ENCODE peak calls at places on chromosome 18, in six cellular contexts. F is mammary epithelial cell, B is fibroblast of lung, U is endothelial cell of umbilical vein, T is HepG2, D is MM.1S. Z is an unnamed sample.

GRCh38 chr18:55494899-55495298 is 93.1 kb downstream of the TCF4 start:
- DNase-seq in F (peak; percentile 60), B (no peak), U (no peak), T (no peak), D (no peak), Z (peak; percentile 20)

GRCh38 chr18:27704721-27705361 is 472.1 kb downstream of the CDH2 start:
- DNase-seq in F (no peak), B (no peak), U (no peak), T (no peak), D (no peak), Z (no peak)

GRCh38 chr18:54388203-54389142 is 30.8 kb downstream of the C18orf54 start:
- DNase-seq in F (peak; percentile 79), B (peak; percentile 85), U (peak; percentile 89), T (peak; percentile 80), D (peak; percentile 78), Z (peak; percentile 96)

GRCh38 chr18:24000613-24001490 is 13.7 kb upstream of the TTC39C start:
- DNase-seq in F (no peak), B (no peak), U (no peak), T (no peak), D (no peak), Z (no peak)

GRCh38 chr18:14964002-14964401 is 216.0 kb downstream of the ANKRD30B start:
- DNase-seq in F (no peak), B (no peak), U (no peak), T (no peak), D (no peak), Z (no peak)

GRCh38 chr18:9771261-9771976 is 63.3 kb downstream of the RAB31 start:
- DNase-seq in F (peak; percentile 37), B (peak; percentile 67), U (peak; percentile 81), T (peak; percentile 53), D (no peak), Z (peak; percentile 76)

GRCh38 chr18:41121116-41121826 is 833.8 kb upstream of the PIK3C3 start:
- DNase-seq in F (peak; percentile 80), B (peak; percentile 87), U (peak; percentile 78), T (no peak), D (no peak), Z (peak; percentile 64)

GRCh38 chr18:26746284-26747130 is 119.0 kb downstream of the AQP4 start:
- DNase-seq in F (no peak), B (peak; percentile 27), U (no peak), T (peak; percentile 10), D (no peak), Z (peak; percentile 67)

GRCh38 chr18:12990662-12990976 is 543 bp upstream of the CEP192 start:
- DNase-seq in F (no peak), B (no peak), U (no peak), T (peak; percentile 37), D (peak; percentile 11), Z (no peak)

GRCh38 chr18:79544386-79544963 is 135.1 kb upstream of the CTDP1 start:
- DNase-seq in F (no peak), B (no peak), U (no peak), T (no peak), D (no peak), Z (no peak)

GRCh38 chr18:32380559-32380958 is 90.1 kb downstream of the GAREM1 start:
- DNase-seq in F (no peak), B (peak; percentile 34), U (no peak), T (no peak), D (no peak), Z (no peak)

GRCh38 chr18:79104137-79104536 is 34.9 kb downstream of the ATP9B start:
- DNase-seq in F (no peak), B (no peak), U (no peak), T (no peak), D (no peak), Z (no peak)

GRCh38 chr18:35076556-35076955 is 35.3 kb downstream of the MAPRE2 start:
- DNase-seq in F (peak; percentile 46), B (peak; percentile 56), U (peak; percentile 93), T (no peak), D (no peak), Z (peak; percentile 41)

GRCh38 chr18:68428026-68428425 is 286.9 kb downstream of the TMX3 start:
- DNase-seq in F (peak; percentile 92), B (peak; percentile 89), U (peak; percentile 64), T (no peak), D (no peak), Z (peak; percentile 84)

GRCh38 chr18:56200381-56200831 is 438.0 kb downstream of the TXNL1 start:
- DNase-seq in F (peak; percentile 4), B (peak; percentile 47), U (peak; percentile 93), T (no peak), D (no peak), Z (peak; percentile 64)

GRCh38 chr18:25237571-25238267 is 114.2 kb downstream of the ZNF521 start:
- DNase-seq in F (no peak), B (no peak), U (no peak), T (no peak), D (no peak), Z (no peak)

GRCh38 chr18:78766651-78767533 is 212.7 kb upstream of the SALL3 start:
- DNase-seq in F (no peak), B (no peak), U (no peak), T (no peak), D (no peak), Z (no peak)

GRCh38 chr18:35127201-35127600 is 86.0 kb downstream of the MAPRE2 start:
- DNase-seq in F (no peak), B (peak; percentile 16), U (peak; percentile 21), T (peak; percentile 19), D (no peak), Z (no peak)

GRCh38 chr18:69326094-69326493 is 74.6 kb upstream of the DOK6 start:
- DNase-seq in F (no peak), B (peak; percentile 4), U (no peak), T (no peak), D (no peak), Z (no peak)

GRCh38 chr18:24138884-24139616 is at the start of gene CABYR:
- DNase-seq in F (peak; percentile 86), B (peak; percentile 85), U (peak; percentile 83), T (peak; percentile 9), D (no peak), Z (peak; percentile 76)

GRCh38 chr18:13496691-13497281 is 229.6 kb downstream of the FAM210A start:
- DNase-seq in F (no peak), B (no peak), U (no peak), T (no peak), D (no peak), Z (no peak)

GRCh38 chr18:35811896-35812295 is 160.6 kb upstream of the RMP24 start:
- DNase-seq in F (peak; percentile 52), B (no peak), U (peak; percentile 67), T (no peak), D (peak; percentile 26), Z (peak; percentile 12)

GRCh38 chr18:46250812-46251173 is 146.6 kb downstream of the HAUS1 start:
- DNase-seq in F (no peak), B (no peak), U (no peak), T (no peak), D (no peak), Z (no peak)
- H2AFZ ChIP-seq in F (no peak overlapping the region), B (no peak overlapping the region), U (no peak overlapping the region), T (no peak overlapping the region), D (no peak overlapping the region), Z (no peak overlapping the region)

DNA sequence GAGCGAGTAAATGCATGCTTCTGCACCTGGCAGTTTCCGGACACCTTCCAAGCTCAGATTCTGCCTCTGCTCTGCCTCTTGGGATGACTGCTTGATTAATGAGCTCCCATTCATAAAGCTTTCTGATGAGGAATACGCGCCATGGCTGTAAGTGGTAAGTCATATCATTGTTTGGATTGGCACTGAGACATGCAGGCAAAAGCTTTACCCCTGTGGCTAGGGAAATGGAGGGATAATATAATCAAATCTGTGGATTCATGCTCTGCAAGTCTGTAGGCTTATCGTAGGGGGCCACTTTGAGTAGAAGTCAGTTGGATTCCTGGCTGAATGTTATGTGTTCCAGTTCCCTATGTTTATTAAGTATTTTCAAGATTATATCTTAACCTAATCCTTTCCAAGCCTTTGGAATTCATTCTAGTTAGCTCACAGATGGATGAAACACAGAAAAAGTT is 2176.4 kb upstream of the CELF4 start:
- DNase-seq in F (no peak), B (peak; percentile 51), U (peak; percentile 10), T (no peak), D (no peak), Z (no peak)
- H3K4me3 ChIP-seq in F (no peak overlapping the region), B (no peak overlapping the region), U (no peak overlapping the region), T (no peak overlapping the region), D (no peak overlapping the region), Z (no peak overlapping the region)

DNA sequence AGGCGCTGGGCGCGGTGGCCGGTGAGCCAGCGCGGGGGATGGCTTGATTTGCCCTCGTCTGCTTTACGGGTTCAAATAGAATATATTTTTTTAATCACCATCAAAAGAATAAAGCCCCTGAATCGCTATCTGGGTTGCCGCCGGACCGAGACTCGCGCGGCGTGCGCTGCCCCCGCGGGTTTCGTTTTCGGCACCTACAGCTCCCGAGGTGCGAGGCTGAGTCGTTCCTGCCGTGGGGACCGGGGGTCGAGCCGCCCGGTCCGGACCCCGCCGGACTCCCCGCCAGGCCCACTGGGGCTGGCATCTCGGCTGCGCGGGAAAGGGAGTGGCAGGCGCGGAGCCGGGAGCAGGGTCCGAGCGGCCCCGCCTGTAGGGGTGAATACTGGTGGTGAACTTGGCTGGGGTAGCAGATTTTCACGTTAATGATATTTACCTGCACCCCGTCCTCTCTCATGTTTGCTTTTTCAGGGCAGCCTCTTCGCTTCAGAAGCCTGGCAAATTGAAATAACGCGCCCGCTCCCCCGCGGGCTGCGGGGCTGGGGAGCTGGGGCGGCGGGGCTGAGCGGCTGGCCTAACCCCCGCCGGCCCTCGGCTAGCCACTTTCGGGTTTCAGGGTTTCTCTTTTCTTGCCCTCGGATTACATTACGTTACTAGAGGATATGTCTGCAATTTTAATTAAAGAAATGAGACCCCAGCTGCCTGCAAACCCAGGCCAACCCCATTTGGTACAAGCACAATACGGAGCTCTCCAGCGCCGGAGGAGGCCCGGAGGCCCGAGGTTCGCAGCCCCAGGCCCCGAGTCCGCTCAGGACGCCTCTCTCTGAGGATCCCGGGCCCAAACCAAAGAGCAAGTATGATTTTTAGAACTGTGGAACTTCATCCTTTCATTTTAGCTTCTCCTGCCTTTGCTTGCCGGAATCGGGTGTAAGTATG is 1.7 kb upstream of the CELF4 start:
- DNase-seq in F (no peak), B (no peak), U (no peak), T (no peak), D (no peak), Z (no peak)
- TF ChIP-seq EZH2 in F (peak; percentile 1), B (peak; percentile 81), U (peak; percentile 87), T (no peak), D (no peak), Z (peak; percentile 81)

DNA sequence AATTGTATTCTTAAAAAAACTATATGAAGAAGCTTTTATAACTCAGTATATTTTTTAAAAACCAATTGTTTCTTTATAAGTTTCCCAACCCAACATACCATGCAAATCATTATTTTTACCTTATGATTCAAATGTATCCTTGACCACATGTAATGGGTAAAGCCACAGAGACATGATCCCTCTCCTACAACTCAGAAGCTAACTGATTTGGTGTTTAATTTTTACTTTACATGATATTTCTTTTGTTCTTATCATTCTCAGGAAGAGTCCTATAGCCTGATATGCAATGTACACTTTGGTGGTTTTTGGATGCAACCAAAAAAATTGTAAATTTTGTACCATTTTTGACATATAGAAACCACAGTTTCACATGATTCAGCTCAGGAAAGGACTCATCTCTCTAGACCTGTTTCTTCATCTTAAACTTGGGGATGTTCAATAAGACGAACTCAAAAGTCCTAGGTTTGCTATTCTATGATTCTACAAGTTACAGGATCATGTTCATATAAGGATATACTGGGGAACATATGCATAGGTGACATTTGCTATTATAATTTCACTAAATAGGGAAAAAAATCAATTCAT is 85.2 kb upstream of the RBBP8 start:
- DNase-seq in F (no peak), B (peak; percentile 11), U (no peak), T (no peak), D (no peak), Z (no peak)
- H2AFZ ChIP-seq in F (no peak overlapping the region), B (no peak overlapping the region), U (no peak overlapping the region), T (no peak overlapping the region), D (no peak overlapping the region), Z (no peak overlapping the region)

GRCh38 chr18:3157086-3157485 is 62.7 kb downstream of the MYOM1 start:
- DNase-seq in F (no peak), B (no peak), U (no peak), T (no peak), D (no peak), Z (no peak)
- H3K4me3 ChIP-seq in F (no peak overlapping the region), B (no peak overlapping the region), U (no peak overlapping the region), T (no peak overlapping the region), D (no peak overlapping the region), Z (no peak overlapping the region)

Z was measured in PC-3.